ENCODE peak calls at places on chromosomes 7 and 10, in six cellular contexts. Q is colonic mucosa, G is heart left ventricle, T is cardiac muscle cell, F is fibroblast of pulmonary artery, Y is fibroblast of the aortic adventitia. C is an unnamed sample.

GRCh38 chr10:102644066-102644645 is at the start of gene TRIM8:
- DNase-seq in Q (peak; percentile 64), Y (no peak), F (peak; percentile 33), T (peak; percentile 50), G (peak; percentile 62), C (no peak)

GRCh38 chr7:64187408-64187807 is 19.6 kb upstream of the ZNF735 start:
- DNase-seq in Y (no peak), F (no peak), Q (no peak), T (no peak), G (no peak), C (no peak)

GRCh38 chr10:113059001-113059780 is 109.1 kb downstream of the TCF7L2 start:
- DNase-seq in T (peak; percentile 91), F (peak; percentile 88), Y (peak; percentile 94), G (no peak), Q (peak; percentile 49), C (no peak)

GRCh38 chr7:113664867-113665266 is 253.9 kb downstream of the PPP1R3A start:
- DNase-seq in F (no peak), T (no peak), Y (no peak), Q (no peak), G (no peak), C (no peak)

GRCh38 chr7:143334244-143334643 is 18.3 kb downstream of the CLCN1 start:
- DNase-seq in G (no peak), Y (no peak), Q (no peak), F (no peak), T (no peak), C (no peak)

GRCh38 chr10:86306628-86307278 is 59.8 kb downstream of the GRID1 start:
- DNase-seq in F (peak; percentile 24), G (no peak), Y (peak; percentile 5), T (peak; percentile 19), Q (no peak), C (no peak)

GRCh38 chr7:130875265-130875741 is 141.3 kb upstream of the KLF14 start:
- DNase-seq in F (peak; percentile 53), G (no peak), T (peak; percentile 48), Y (no peak), Q (peak; percentile 70), C (no peak)

GRCh38 chr10:116287906-116288501 is 15.0 kb upstream of the GFRA1 start:
- DNase-seq in T (peak; percentile 70), G (peak; percentile 14), Y (peak; percentile 70), F (peak; percentile 67), Q (peak; percentile 22), C (no peak)

GRCh38 chr10:124864421-124865193 is 63.0 kb downstream of the ABRAXAS2 start:
- DNase-seq in Y (no peak), G (peak; percentile 77), Q (peak; percentile 74), T (no peak), F (no peak), C (no peak)

GRCh38 chr10:60006046-60006445 is 99.7 kb upstream of the CCDC6 start:
- DNase-seq in F (no peak), Q (no peak), Y (peak; percentile 13), G (no peak), T (peak; percentile 49), C (no peak)

GRCh38 chr7:47956220-47956619 is 8.0 kb upstream of the PKD1L1 start:
- DNase-seq in Q (no peak), T (no peak), F (no peak), G (no peak), Y (no peak), C (no peak)

GRCh38 chr10:17249820-17250219 is 21.8 kb downstream of the VIM start:
- DNase-seq in F (peak; percentile 60), G (no peak), Y (peak; percentile 47), Q (no peak), T (peak; percentile 48), C (no peak)
- TF ChIP-seq CTCF in F (peak; percentile 63), G (peak; percentile 10), Y (peak; percentile 68), Q (no peak), T (peak; percentile 56), C (no peak)

GRCh38 chr7:92421676-92422435 is 25.4 kb upstream of the GATAD1 start:
- DNase-seq in Q (peak; percentile 23), G (no peak), F (peak; percentile 17), T (peak; percentile 13), Y (no peak), C (no peak)

GRCh38 chr7:92422926-92423325 is 24.4 kb upstream of the GATAD1 start:
- DNase-seq in F (no peak), G (no peak), T (no peak), Q (no peak), Y (no peak), C (no peak)

GRCh38 chr7:92412745-92413144 is 34.5 kb upstream of the GATAD1 start:
- DNase-seq in Q (no peak), Y (no peak), T (no peak), G (no peak), F (no peak), C (no peak)

GRCh38 chr7:92415225-92415624 is 32.1 kb upstream of the GATAD1 start:
- DNase-seq in T (peak; percentile 9), G (no peak), Y (peak; percentile 58), F (no peak), Q (no peak), C (no peak)

GRCh38 chr7:92417913-92418312 is 29.4 kb upstream of the GATAD1 start:
- DNase-seq in F (no peak), T (peak; percentile 19), Q (no peak), Y (no peak), G (no peak), C (no peak)
- TF ChIP-seq CTCF in F (no peak), T (no peak), Q (no peak), Y (no peak), G (no peak), C (no peak)

GRCh38 chr7:49845626-49846025 is 72.2 kb downstream of the VWC2 start:
- DNase-seq in T (no peak), F (no peak), Q (no peak), Y (no peak), G (no peak), C (no peak)

GRCh38 chr7:49848211-49848841 is 74.9 kb downstream of the VWC2 start:
- DNase-seq in T (no peak), G (no peak), F (no peak), Y (no peak), Q (no peak), C (no peak)

GRCh38 chr7:49855281-49855980 is 82.0 kb downstream of the VWC2 start:
- DNase-seq in F (no peak), G (no peak), Y (no peak), T (no peak), Q (no peak), C (no peak)

GRCh38 chr7:49852619-49853462 is 79.4 kb downstream of the VWC2 start:
- DNase-seq in T (peak; percentile 61), Y (peak; percentile 28), Q (peak; percentile 35), G (no peak), F (peak; percentile 52), C (no peak)

GRCh38 chr7:49850921-49851613 is 77.6 kb downstream of the VWC2 start:
- DNase-seq in Q (no peak), F (no peak), T (no peak), Y (no peak), G (no peak), C (no peak)
- TF ChIP-seq CTCF in Q (no peak), F (no peak), T (no peak), Y (no peak), G (no peak), C (no peak)

GRCh38 chr7:108227360-108227749 is 97.2 kb upstream of the LAMB4 start:
- DNase-seq in G (no peak), T (no peak), Q (no peak), Y (no peak), F (no peak), C (no peak)

GRCh38 chr7:108226723-108227359 is 96.7 kb upstream of the LAMB4 start:
- DNase-seq in Y (no peak), Q (no peak), G (no peak), T (no peak), F (no peak), C (no peak)

GRCh38 chr7:108225531-108226181 is 95.5 kb upstream of the LAMB4 start:
- DNase-seq in G (no peak), T (no peak), Y (no peak), F (no peak), Q (no peak), C (no peak)

GRCh38 chr7:108224387-108224786 is 94.2 kb upstream of the LAMB4 start:
- DNase-seq in Q (no peak), T (no peak), G (no peak), F (no peak), Y (no peak), C (no peak)

GRCh38 chr7:108222236-108222892 is 92.2 kb upstream of the LAMB4 start:
- DNase-seq in F (peak; percentile 80), Q (no peak), T (peak; percentile 79), G (no peak), Y (peak; percentile 58), C (no peak)
- TF ChIP-seq CTCF in F (peak; percentile 16), Q (no peak), T (peak; percentile 25), G (no peak), Y (no peak), C (no peak)

GRCh38 chr7:35351466-35351865 is 97.6 kb upstream of the TBX20 start:
- DNase-seq in Y (no peak), F (no peak), Q (no peak), G (no peak), T (no peak), C (no peak)
- TF ChIP-seq CTCF in Y (no peak), F (no peak), Q (no peak), G (no peak), T (no peak), C (no peak)

GRCh38 chr10:24513155-24513554 is 210.5 kb downstream of the ARHGAP21 start:
- DNase-seq in G (no peak), T (peak; percentile 47), Q (peak; percentile 38), Y (peak; percentile 37), F (peak; percentile 41), C (no peak)
- TF ChIP-seq CTCF in G (no peak), T (peak; percentile 43), Q (no peak), Y (peak; percentile 43), F (peak; percentile 49), C (no peak)

DNA sequence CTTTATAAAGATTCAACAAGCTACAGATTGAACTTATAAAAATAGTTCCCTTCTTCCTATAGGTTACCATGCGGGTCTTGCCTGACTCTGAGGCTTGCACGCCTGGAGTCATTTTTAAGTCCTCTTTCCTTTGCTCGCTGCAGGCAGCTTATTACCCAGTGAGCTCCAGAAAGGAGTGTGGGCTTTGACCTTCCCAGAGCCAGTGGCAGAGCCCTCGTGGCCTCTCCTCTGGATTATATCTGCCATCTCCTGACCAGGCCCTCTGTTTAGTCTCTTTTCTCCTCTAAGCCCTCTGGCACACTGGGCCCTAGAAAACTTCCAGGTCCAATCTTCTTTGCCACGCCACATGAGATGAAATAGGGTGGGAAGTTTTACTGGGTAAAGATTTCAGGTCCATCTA is 39.9 kb upstream of the EZH2 start:
- DNase-seq in G (no peak), Q (no peak), F (no peak), T (no peak), Y (no peak), C (no peak)
- TF ChIP-seq CTCF in G (no peak), Q (no peak), F (no peak), T (no peak), Y (no peak), C (no peak)

C was measured in omental fat pad.